ENCODE peak calls at places on chromosomes 1 and 21, in five cellular contexts. O is small intestine; W is iPS DF 19.7; P is fibroblast of the aortic adventitia; Z is stimulated activated effector memory CD8-positive, alpha-beta T cell treated with anti-CD3 and anti-CD28 coated beads, Interleukin-12 subunit alpha, Interleukin-12 subunit beta, amount 100 ng/mL, for 72 hours. R is an unnamed sample.

GRCh38 chr1:175150596-175151319 is 41.8 kb downstream of the KIAA0040 start:
- DNase-seq in Z (no peak), O (peak; percentile 13), W (no peak), P (peak; percentile 6), R (peak; percentile 61)

GRCh38 chr1:240122639-240123604 is 31.2 kb downstream of the FMN2 start:
- DNase-seq in O (peak; percentile 2), W (no peak), Z (no peak), P (peak; percentile 36), R (peak; percentile 52)

GRCh38 chr1:99455760-99456159 is 190.2 kb upstream of the PALMD start:
- DNase-seq in O (no peak), Z (no peak), W (no peak), P (no peak), R (no peak)

GRCh38 chr1:229027622-229028182 is 243.2 kb upstream of the RAB4A start:
- DNase-seq in Z (no peak), O (peak; percentile 45), P (peak; percentile 12), W (peak; percentile 68), R (peak; percentile 79)

GRCh38 chr1:8876099-8876496 is 2.4 kb downstream of the ENO1 start:
- DNase-seq in W (no peak), Z (no peak), O (no peak), P (no peak), R (no peak)

GRCh38 chr1:11891433-11892186 is 32.9 kb upstream of the NPPB start:
- DNase-seq in W (no peak), P (no peak), Z (no peak), O (no peak), R (no peak)

GRCh38 chr1:199742547-199742946 is 285.0 kb upstream of the NR5A2 start:
- DNase-seq in W (no peak), P (peak; percentile 91), Z (no peak), O (no peak), R (no peak)

GRCh38 chr1:195851804-195852203 is 756.4 kb downstream of the KCNT2 start:
- DNase-seq in P (no peak), W (no peak), O (no peak), Z (no peak), R (no peak)

GRCh38 chr21:33019885-33020557 is 5.7 kb upstream of the OLIG2 start:
- DNase-seq in Z (no peak), O (no peak), W (no peak), P (no peak), R (peak; percentile 81)

R was measured in endodermal cell.